ENCODE peak calls at places on chromosomes 7 and 10, in eight cellular contexts. One of them, this sample, is unnamed.

GRCh38 chr10:132489053-132489703 is 48.4 kb upstream of the INPP5A start:
- DNase-seq in MM.1S: no peak
- DNase-seq in WTC11: peak
- DNase-seq in adipocyte: peak
- DNase-seq in AG09309: peak
- DNase-seq in heart left ventricle: no peak
- DNase-seq in naive B cell: no peak
- DNase-seq in AG08395: peak
- DNase-seq in this sample: no peak

GRCh38 chr7:51256244-51256781 is 60.3 kb downstream of the COBL start:
- DNase-seq in adipocyte: no peak
- DNase-seq in MM.1S: no peak
- DNase-seq in AG08395: no peak
- DNase-seq in heart left ventricle: no peak
- DNase-seq in naive B cell: no peak
- DNase-seq in WTC11: no peak
- DNase-seq in AG09309: no peak
- DNase-seq in this sample: no peak

GRCh38 chr10:113982745-113983144 is 60.9 kb upstream of the ADRB1 start:
- DNase-seq in adipocyte: no peak
- DNase-seq in naive B cell: no peak
- DNase-seq in AG08395: no peak
- DNase-seq in heart left ventricle: no peak
- DNase-seq in WTC11: no peak
- DNase-seq in MM.1S: peak
- DNase-seq in AG09309: no peak
- DNase-seq in this sample: no peak

GRCh38 chr10:132539431-132539839 is 1.8 kb downstream of the INPP5A start:
- DNase-seq in heart left ventricle: peak
- DNase-seq in MM.1S: no peak
- DNase-seq in AG09309: no peak
- DNase-seq in AG08395: no peak
- DNase-seq in naive B cell: no peak
- DNase-seq in WTC11: peak
- DNase-seq in adipocyte: peak
- DNase-seq in this sample: no peak

GRCh38 chr7:113159746-113160339 is 41.5 kb upstream of the SMIM30 start:
- DNase-seq in naive B cell: peak
- DNase-seq in heart left ventricle: no peak
- DNase-seq in AG09309: peak
- DNase-seq in AG08395: peak
- DNase-seq in adipocyte: peak
- DNase-seq in WTC11: peak
- DNase-seq in MM.1S: peak
- DNase-seq in this sample: no peak

GRCh38 chr10:93999401-93999851 is 5.7 kb downstream of the PLCE1 start:
- DNase-seq in AG09309: peak
- DNase-seq in AG08395: peak
- DNase-seq in WTC11: peak
- DNase-seq in adipocyte: peak
- DNase-seq in MM.1S: no peak
- DNase-seq in naive B cell: no peak
- DNase-seq in heart left ventricle: peak
- DNase-seq in this sample: no peak

GRCh38 chr10:83522881-83523386 is 616.4 kb upstream of the GHITM start:
- DNase-seq in heart left ventricle: peak
- DNase-seq in AG08395: peak
- DNase-seq in adipocyte: peak
- DNase-seq in MM.1S: no peak
- DNase-seq in naive B cell: no peak
- DNase-seq in AG09309: peak
- DNase-seq in WTC11: no peak
- DNase-seq in this sample: no peak

GRCh38 chr7:128112781-128113221 is 81.6 kb upstream of the LRRC4 start:
- DNase-seq in adipocyte: no peak
- DNase-seq in naive B cell: peak
- DNase-seq in heart left ventricle: no peak
- DNase-seq in AG09309: no peak
- DNase-seq in AG08395: no peak
- DNase-seq in WTC11: no peak
- DNase-seq in MM.1S: peak
- DNase-seq in this sample: no peak

GRCh38 chr10:16909271-16909767 is 92.1 kb upstream of the RSU1 start:
- DNase-seq in naive B cell: no peak
- DNase-seq in adipocyte: no peak
- DNase-seq in WTC11: no peak
- DNase-seq in AG09309: peak
- DNase-seq in MM.1S: no peak
- DNase-seq in heart left ventricle: no peak
- DNase-seq in AG08395: peak
- DNase-seq in this sample: no peak

GRCh38 chr10:29533696-29534285 is 101.0 kb downstream of the SVIL start:
- DNase-seq in naive B cell: no peak
- DNase-seq in AG08395: peak
- DNase-seq in MM.1S: no peak
- DNase-seq in AG09309: no peak
- DNase-seq in adipocyte: no peak
- DNase-seq in WTC11: no peak
- DNase-seq in heart left ventricle: no peak
- DNase-seq in this sample: no peak

GRCh38 chr10:42997151-42997848 is 79.6 kb upstream of the RET start:
- DNase-seq in AG08395: no peak
- DNase-seq in naive B cell: no peak
- DNase-seq in MM.1S: no peak
- DNase-seq in WTC11: no peak
- DNase-seq in adipocyte: no peak
- DNase-seq in AG09309: no peak
- DNase-seq in heart left ventricle: no peak
- DNase-seq in this sample: no peak

GRCh38 chr10:12902135-12902572 is 99.4 kb downstream of the CCDC3 start:
- DNase-seq in WTC11: peak
- DNase-seq in heart left ventricle: peak
- DNase-seq in naive B cell: peak
- DNase-seq in adipocyte: peak
- DNase-seq in MM.1S: peak
- DNase-seq in AG08395: peak
- DNase-seq in AG09309: peak
- DNase-seq in this sample: peak

This sample was measured in AG09319.